ENCODE peak calls at places on chromosomes 4 and X, in six cellular contexts. V is memory B cell, R is posterior cingulate gyrus, M is NCI-H1417 treated with DMSO at 0.1 percent for 48 hours, C is ACHN, P is hippocampal formation. W is an unnamed sample.

GRCh38 chrX:106323357-106323756 is 155.3 kb downstream of the PWWP3B start:
- DNase-seq in V (no peak), R (no peak), M (no peak), C (no peak), P (no peak), W (no peak)

GRCh38 chr4:8703857-8704495 is 111.4 kb downstream of the CPZ start:
- DNase-seq in V (no peak), R (no peak), M (no peak), C (no peak), P (no peak), W (no peak)

GRCh38 chrX:130874751-130875150 is 28.3 kb downstream of the ENOX2 start:
- DNase-seq in V (no peak), R (no peak), M (no peak), C (no peak), P (no peak), W (no peak)

GRCh38 chrX:3263681-3264126 is 82.7 kb downstream of the MXRA5 start:
- DNase-seq in V (no peak), R (no peak), M (no peak), C (no peak), P (no peak), W (no peak)

GRCh38 chr4:93384897-93385296 is 443.7 kb upstream of the ATOH1 start:
- DNase-seq in V (no peak), R (no peak), M (no peak), C (peak), P (no peak), W (no peak)

GRCh38 chr4:51894246-51894645 is 51.3 kb downstream of the DCUN1D4 start:
- DNase-seq in V (no peak), R (no peak), M (no peak), C (peak), P (no peak), W (no peak)

GRCh38 chrX:134548844-134549205 is 88.9 kb downstream of the HPRT1 start:
- DNase-seq in V (no peak), R (no peak), M (no peak), C (no peak), P (no peak), W (no peak)

GRCh38 chrX:52811065-52811625 is at the start of gene XAGE5:
- DNase-seq in V (no peak), R (no peak), M (no peak), C (no peak), P (no peak), W (no peak)

GRCh38 chr4:64584981-64585557 is 175.8 kb upstream of the TECRL start:
- DNase-seq in V (no peak), R (no peak), M (no peak), C (peak), P (peak), W (no peak)

GRCh38 chr4:62528874-62529273 is 1328.7 kb downstream of the ADGRL3 start:
- DNase-seq in V (no peak), R (no peak), M (no peak), C (no peak), P (no peak), W (no peak)

GRCh38 chrX:118189628-118190027 is 73.0 kb upstream of the KLHL13 start:
- DNase-seq in V (no peak), R (no peak), M (no peak), C (no peak), P (no peak), W (no peak)

GRCh38 chr4:30817489-30817888 is 97.3 kb downstream of the PCDH7 start:
- DNase-seq in V (no peak), R (no peak), M (no peak), C (no peak), P (no peak), W (no peak)

GRCh38 chr4:110055014-110055768 is 142.5 kb downstream of the EGF start:
- DNase-seq in V (no peak), R (no peak), M (no peak), C (peak), P (peak), W (no peak)

W was measured in stimulated activated naive B cell treated with anti-CD40 and anti-IgM and Interleukin-4, amounts not matched to agents 10 μg/mL and 1 μg/mL and 100 μg/mL, for 72 hours.